ENCODE peak calls at places on chromosomes 5 and 9, in ten cellular contexts. G is IMR-90, A is stomach, Y is uterus, T is body of pancreas, S is right lobe of liver, X is HCT116, E is K562, J is A549, L is tibial nerve. D is an unnamed sample.

GRCh38 chr9:87554177-87554940 is 56.7 kb downstream of the DAPK1 start:
- DNase-seq in S (no peak), X (no peak), L (no peak), T (no peak), G (no peak), E (no peak), J (no peak), A (no peak), Y (no peak), D (no peak)

GRCh38 chr9:6382681-6383080 is 30.3 kb upstream of the UHRF2 start:
- DNase-seq in A (no peak), E (no peak), L (no peak), X (no peak), J (no peak), T (no peak), G (peak), Y (no peak), S (no peak), D (no peak)

GRCh38 chr5:88660326-88660946 is 222.5 kb downstream of the MEF2C start:
- DNase-seq in S (no peak), G (peak), J (no peak), T (no peak), A (no peak), E (no peak), Y (no peak), L (no peak), X (peak), D (no peak)

GRCh38 chr5:3590967-3591900 is 4.4 kb upstream of the IRX1 start:
- DNase-seq in T (no peak), L (no peak), S (no peak), A (no peak), X (no peak), E (no peak), Y (no peak), G (no peak), J (no peak), D (peak)

GRCh38 chr5:2727620-2728019 is 23.9 kb downstream of the IRX2 start:
- DNase-seq in L (no peak), T (no peak), S (no peak), Y (no peak), E (no peak), G (no peak), X (no peak), A (no peak), J (no peak), D (no peak)

GRCh38 chr5:144072518-144072927 is 97.9 kb downstream of the YIPF5 start:
- DNase-seq in T (no peak), Y (no peak), L (no peak), G (peak), E (no peak), S (no peak), X (no peak), A (no peak), J (no peak), D (no peak)

GRCh38 chr5:159362190-159362589 is 31.9 kb upstream of the IL12B start:
- DNase-seq in A (no peak), Y (no peak), G (no peak), L (no peak), E (no peak), S (no peak), T (no peak), J (no peak), X (no peak), D (no peak)

GRCh38 chr9:113523421-113524141 is 60.1 kb downstream of the RGS3 start:
- DNase-seq in T (no peak), A (no peak), G (no peak), J (no peak), S (peak), E (no peak), Y (no peak), X (no peak), L (no peak), D (peak)

GRCh38 chr5:120124961-120125360 is 339.1 kb upstream of the PRR16 start:
- DNase-seq in J (no peak), L (no peak), E (no peak), S (no peak), A (no peak), T (no peak), Y (no peak), X (no peak), G (peak), D (no peak)

GRCh38 chr9:115015018-115015635 is 84.7 kb upstream of the TNFSF8 start:
- DNase-seq in E (peak), T (peak), J (peak), L (no peak), S (no peak), X (peak), G (peak), Y (no peak), A (peak), D (no peak)

GRCh38 chr5:1751026-1751863 is 48.4 kb downstream of the MRPL36 start:
- DNase-seq in Y (no peak), G (no peak), E (no peak), S (no peak), T (peak), L (no peak), X (no peak), A (no peak), J (no peak), D (no peak)

GRCh38 chr9:91840882-91841281 is 109.1 kb downstream of the ROR2 start:
- DNase-seq in G (no peak), S (no peak), A (no peak), L (no peak), T (no peak), E (no peak), J (no peak), X (no peak), Y (no peak), D (no peak)

GRCh38 chr5:120545951-120546350 is 81.9 kb downstream of the PRR16 start:
- DNase-seq in S (no peak), L (no peak), G (peak), J (no peak), A (no peak), X (no peak), Y (no peak), E (no peak), T (no peak), D (no peak)

GRCh38 chr5:67353500-67353931 is 156.9 kb upstream of the CD180 start:
- DNase-seq in X (no peak), Y (no peak), S (no peak), J (no peak), E (no peak), A (no peak), G (no peak), T (no peak), L (no peak), D (no peak)

GRCh38 chr5:67165524-67166459 is 30.8 kb downstream of the CD180 start:
- DNase-seq in S (peak), T (peak), X (peak), J (peak), L (peak), E (peak), G (peak), Y (peak), A (peak), D (peak)

GRCh38 chr5:139698461-139699146 is 50.5 kb downstream of the CXXC5 start:
- DNase-seq in Y (peak), L (peak), G (peak), J (no peak), E (peak), T (peak), A (peak), S (no peak), X (no peak), D (peak)

GRCh38 chr9:92668746-92669526 is 995 bp downstream of the IPPK start:
- DNase-seq in E (peak), L (no peak), X (no peak), Y (no peak), T (peak), S (peak), A (no peak), J (peak), G (peak), D (peak)

GRCh38 chr9:86979686-86980085 is 32.4 kb upstream of the GAS1 start:
- DNase-seq in L (no peak), J (no peak), X (no peak), T (no peak), A (no peak), S (no peak), G (no peak), Y (no peak), E (no peak), D (no peak)

GRCh38 chr9:89497181-89497963 is 541 bp downstream of the SEMA4D start:
- DNase-seq in A (peak), J (no peak), Y (no peak), E (no peak), G (no peak), T (no peak), S (peak), L (no peak), X (no peak), D (no peak)

GRCh38 chr5:135376961-135377621 is 21.9 kb downstream of the MACROH2A1 start:
- DNase-seq in L (no peak), X (no peak), Y (no peak), S (no peak), G (no peak), E (no peak), J (no peak), T (no peak), A (peak), D (no peak)

GRCh38 chr5:138712791-138713190 is 40.4 kb upstream of the CTNNA1 start:
- DNase-seq in E (no peak), S (no peak), A (no peak), G (no peak), X (no peak), T (no peak), J (no peak), Y (no peak), L (no peak), D (no peak)

GRCh38 chr9:36543916-36544315 is 28.8 kb upstream of the MELK start:
- DNase-seq in J (no peak), E (no peak), L (peak), X (no peak), S (no peak), T (no peak), G (no peak), Y (no peak), A (no peak), D (peak)

GRCh38 chr9:131624636-131625241 is 79.4 kb downstream of the PRRT1B start:
- DNase-seq in A (no peak), L (no peak), X (no peak), T (peak), Y (no peak), S (no peak), G (peak), J (no peak), E (no peak), D (no peak)

GRCh38 chr9:101446732-101447131 is 11.2 kb upstream of the ALDOB start:
- DNase-seq in T (no peak), G (no peak), S (no peak), J (no peak), L (no peak), E (no peak), Y (no peak), X (no peak), A (no peak), D (no peak)

GRCh38 chr9:4677392-4677791 is 2.0 kb upstream of the CDC37L1 start:
- DNase-seq in T (no peak), S (no peak), G (no peak), L (no peak), E (no peak), J (no peak), X (no peak), A (no peak), Y (no peak), D (no peak)

GRCh38 chr5:35319231-35320002 is 89.1 kb upstream of the PRLR start:
- DNase-seq in J (no peak), S (peak), G (peak), L (peak), A (peak), Y (peak), X (no peak), E (no peak), T (peak), D (peak)

GRCh38 chr5:78773655-78774054 is 125.1 kb upstream of the LHFPL2 start:
- DNase-seq in Y (no peak), A (no peak), L (no peak), E (no peak), T (no peak), X (no peak), J (no peak), G (no peak), S (no peak), D (no peak)

GRCh38 chr9:121883281-121884056 is 209.6 kb downstream of the TTLL11 start:
- DNase-seq in X (no peak), G (peak), Y (no peak), E (no peak), J (no peak), L (no peak), A (no peak), S (no peak), T (no peak), D (peak)

GRCh38 chr9:32644698-32645097 is 9.2 kb upstream of the TAF1L start:
- DNase-seq in T (no peak), S (no peak), X (no peak), Y (no peak), A (no peak), L (no peak), J (peak), E (peak), G (peak), D (no peak)

GRCh38 chr5:56461584-56461983 is 228.5 kb upstream of the ANKRD55 start:
- DNase-seq in E (no peak), G (no peak), S (no peak), A (no peak), L (no peak), Y (no peak), X (no peak), J (no peak), T (no peak), D (no peak)

GRCh38 chr5:151319334-151319733 is 15.8 kb upstream of the SLC36A3 start:
- DNase-seq in E (peak), S (no peak), G (peak), A (no peak), X (peak), T (no peak), J (peak), Y (peak), L (peak), D (no peak)
- TF ChIP-seq CTCF in E (peak), S (no peak), G (no peak), A (no peak), X (peak), T (no peak), J (peak), Y (no peak), L (no peak), D (no peak)

GRCh38 chr9:70883056-70883455 is 238.4 kb downstream of the TRPM3 start:
- DNase-seq in L (no peak), J (no peak), A (no peak), T (no peak), E (no peak), X (no peak), G (peak), Y (no peak), S (no peak), D (no peak)
- H3K4me3 ChIP-seq in L (no peak), J (no peak), A (no peak), T (no peak), E (no peak), X (no peak), G (no peak), Y (no peak), S (no peak), D (no peak)

GRCh38 chr9:110255417-110256141 is 728 bp downstream of the TXN start:
- DNase-seq in J (peak), Y (peak), A (peak), E (peak), S (peak), L (peak), G (peak), T (peak), X (no peak), D (peak)
- TF ChIP-seq POLR2A in J (no peak), Y (no peak), A (no peak), E (no peak), S (peak), L (peak), G (no peak), T (peak), X (no peak), D (no peak)

GRCh38 chr5:14683906-14684455 is 19.5 kb downstream of the OTULIN start:
- DNase-seq in T (no peak), E (no peak), A (no peak), X (no peak), G (no peak), L (no peak), J (no peak), S (no peak), Y (no peak), D (no peak)

GRCh38 chr5:14684757-14685156 is 20.2 kb downstream of the OTULIN start:
- DNase-seq in A (no peak), L (no peak), E (no peak), Y (no peak), T (no peak), X (no peak), J (no peak), G (no peak), S (peak), D (no peak)

GRCh38 chr5:14686517-14686916 is 22.0 kb downstream of the OTULIN start:
- DNase-seq in L (no peak), T (no peak), A (no peak), J (no peak), Y (no peak), G (no peak), S (no peak), X (no peak), E (no peak), D (no peak)

GRCh38 chr5:14685757-14686156 is 21.2 kb downstream of the OTULIN start:
- DNase-seq in L (peak), T (no peak), X (peak), J (peak), E (peak), S (no peak), Y (no peak), A (no peak), G (peak), D (no peak)

GRCh38 chr5:14687023-14687665 is 22.6 kb downstream of the OTULIN start:
- DNase-seq in S (no peak), L (no peak), E (no peak), X (no peak), Y (no peak), J (no peak), T (no peak), G (no peak), A (no peak), D (no peak)
- TF ChIP-seq CTCF in S (no peak), L (no peak), E (no peak), X (peak), Y (no peak), J (no peak), T (no peak), G (no peak), A (no peak), D (no peak)

GRCh38 chr9:78439192-78439865 is 142.4 kb downstream of the PSAT1 start:
- DNase-seq in T (peak), S (peak), E (peak), G (peak), J (peak), X (peak), A (peak), Y (peak), L (peak), D (peak)
- H3K4me3 ChIP-seq in T (no peak), S (no peak), E (no peak), G (peak), J (no peak), X (no peak), A (no peak), Y (no peak), L (peak), D (no peak)

DNA sequence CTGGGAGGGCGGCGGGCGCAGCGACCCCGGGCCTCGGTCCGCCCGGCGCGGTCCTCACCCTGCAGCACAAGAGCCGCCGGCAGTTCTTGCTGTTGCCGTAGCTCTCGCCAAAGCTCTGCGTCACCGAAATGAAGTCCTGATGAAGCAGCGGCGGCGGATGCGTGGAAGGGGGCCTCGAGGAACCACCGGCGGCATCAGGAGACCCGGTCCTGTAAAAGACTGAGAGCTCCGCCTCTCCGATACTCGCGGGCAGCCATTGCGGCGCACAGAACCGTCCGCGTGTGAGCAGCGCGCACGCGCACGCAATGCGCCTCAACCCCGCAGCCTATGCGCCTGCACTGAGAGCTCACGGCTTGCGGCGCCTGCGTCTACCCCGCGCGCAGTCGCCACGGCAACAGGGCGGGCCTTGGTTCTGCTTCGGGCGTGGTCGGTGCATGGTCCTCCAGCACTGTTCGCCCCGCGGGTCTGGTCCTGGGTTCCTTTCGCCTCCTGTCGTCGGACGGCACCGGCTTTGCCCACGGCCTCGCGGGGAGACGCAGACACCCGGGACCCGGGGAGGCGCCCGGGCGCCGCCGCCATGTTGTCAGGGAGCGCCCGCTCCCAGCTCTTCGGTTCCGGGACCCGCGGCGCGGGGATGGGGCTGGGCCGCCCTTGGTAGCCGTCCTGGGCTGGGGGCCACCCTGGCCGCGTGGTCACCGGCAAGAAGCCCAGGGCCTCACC is 9.3 kb upstream of the GRIN1 start:
- DNase-seq in G (peak), T (peak), X (peak), J (peak), S (peak), Y (peak), L (peak), A (peak), E (peak), D (peak)
- TF ChIP-seq POLR2A in G (no peak), T (peak), X (peak), J (peak), S (peak), Y (no peak), L (no peak), A (no peak), E (peak), D (no peak)